ENCODE peak calls at places on chromosome 10, in five cellular contexts. V is stomach, J is heart left ventricle, R is kidney, G is psoas muscle. N is an unnamed sample. For H3K4me1, the result is how much of the 10 kb centered on the place peaks cover.

GRCh38 chr10:115956225-115957009 is 316.6 kb downstream of the GFRA1 start:
- DNase-seq in G (no peak), J (no peak), R (no peak), V (no peak), N (no peak)

GRCh38 chr10:30434273-30435067 is 486 bp downstream of the MAP3K8 start:
- DNase-seq in J (peak), G (peak), V (peak), R (peak), N (peak)

GRCh38 chr10:73159038-73159648 is 8.7 kb downstream of the ECD start:
- DNase-seq in J (peak), V (peak), G (peak), R (no peak), N (no peak)

GRCh38 chr10:70448236-70448635 is 6.8 kb upstream of the NODAL start:
- DNase-seq in J (no peak), G (peak), R (peak), V (no peak), N (no peak)

GRCh38 chr10:88256013-88256680 is 327.0 kb downstream of the RNLS start:
- DNase-seq in J (peak), R (peak), G (peak), V (no peak), N (no peak)

GRCh38 chr10:34299105-34299611 is 515.9 kb downstream of the PARD3 start:
- DNase-seq in G (no peak), R (no peak), V (no peak), J (no peak), N (no peak)

GRCh38 chr10:87634311-87634710 is 25.4 kb upstream of the PAPSS2 start:
- DNase-seq in V (no peak), G (no peak), J (no peak), R (no peak), N (no peak)

GRCh38 chr10:31644931-31645633 is 283.5 kb downstream of the ARHGAP12 start:
- DNase-seq in R (no peak), G (no peak), J (no peak), V (no peak), N (no peak)

GRCh38 chr10:4246881-4247358 is 461.9 kb upstream of the KLF6 start:
- DNase-seq in G (no peak), V (no peak), R (no peak), J (no peak), N (no peak)

GRCh38 chr10:32245760-32246159 is 101.2 kb downstream of the EPC1 start:
- DNase-seq in J (no peak), V (no peak), G (no peak), R (no peak), N (no peak)

GRCh38 chr10:102245932-102246251 is 560 bp downstream of the GBF1 start:
- DNase-seq in V (no peak), G (no peak), R (no peak), J (no peak), N (no peak)

GRCh38 chr10:129742742-129743550 is 221.1 kb downstream of the EBF3 start:
- DNase-seq in V (peak), J (no peak), G (no peak), R (peak), N (peak)

GRCh38 chr10:1522237-1522636 is 215.1 kb downstream of the ADARB2 start:
- DNase-seq in R (no peak), G (peak), V (no peak), J (no peak), N (no peak)

GRCh38 chr10:11425288-11425595 is 186.2 kb downstream of the USP6NL start:
- DNase-seq in J (no peak), R (no peak), G (no peak), V (no peak), N (no peak)

GRCh38 chr10:77478248-77478963 is 159.2 kb downstream of the KCNMA1 start:
- DNase-seq in G (no peak), J (no peak), V (no peak), R (no peak), N (no peak)

GRCh38 chr10:132223611-132224342 is 37.0 kb downstream of the DPYSL4 start:
- DNase-seq in R (no peak), G (no peak), V (no peak), J (no peak), N (no peak)

GRCh38 chr10:91597397-91597881 is 35.4 kb downstream of the PPP1R3C start:
- DNase-seq in R (no peak), G (no peak), J (no peak), V (no peak), N (no peak)

GRCh38 chr10:132448248-132448731 is 51.3 kb downstream of the PWWP2B start:
- DNase-seq in V (peak), R (peak), J (no peak), G (peak), N (peak)

GRCh38 chr10:80136134-80136571 is 3.6 kb downstream of the PLAC9 start:
- DNase-seq in J (peak), R (peak), G (peak), V (peak), N (peak)

GRCh38 chr10:18542832-18543231 is 108.6 kb downstream of the NSUN6 start:
- DNase-seq in R (no peak), V (no peak), J (no peak), G (no peak), N (no peak)

GRCh38 chr10:117535045-117535751 is 7.3 kb upstream of the EMX2 start:
- DNase-seq in V (no peak), R (no peak), J (no peak), G (peak), N (no peak)

GRCh38 chr10:127374901-127375300 is 174.2 kb upstream of the NPS start:
- DNase-seq in G (no peak), R (no peak), V (no peak), J (no peak), N (no peak)

GRCh38 chr10:130179640-130180039 is 43.4 kb downstream of the GLRX3 start:
- DNase-seq in G (no peak), J (no peak), V (no peak), R (no peak), N (no peak)

GRCh38 chr10:132716691-132717490 is 69.1 kb downstream of the NKX6-2 start:
- DNase-seq in R (peak), J (peak), V (no peak), G (peak), N (peak)

GRCh38 chr10:89369142-89370105 is 8.4 kb upstream of the IFIT1B start:
- DNase-seq in G (no peak), R (no peak), V (no peak), J (no peak), N (no peak)

GRCh38 chr10:123999261-123999660 is 94.1 kb downstream of the CHST15 start:
- DNase-seq in R (no peak), V (no peak), G (no peak), J (no peak), N (no peak)

GRCh38 chr10:34742456-34742855 is 72.6 kb downstream of the PARD3 start:
- DNase-seq in V (no peak), J (no peak), R (no peak), G (no peak), N (no peak)

GRCh38 chr10:114315566-114316420 is 76.7 kb downstream of the VWA2 start:
- DNase-seq in J (no peak), V (no peak), G (no peak), R (no peak), N (peak)

GRCh38 chr10:10878944-10879343 is 138.7 kb upstream of the CELF2 start:
- DNase-seq in G (no peak), R (no peak), J (no peak), V (no peak), N (no peak)

GRCh38 chr10:37476285-37476684 is 350.9 kb downstream of the ANKRD30A start:
- DNase-seq in G (no peak), J (no peak), V (no peak), R (no peak), N (no peak)

GRCh38 chr10:86851329-86852207 is 95.1 kb downstream of the BMPR1A start:
- DNase-seq in G (peak), J (peak), V (no peak), R (no peak), N (no peak)

GRCh38 chr10:26311383-26311940 is 94.9 kb downstream of the GAD2 start:
- DNase-seq in R (no peak), V (no peak), J (no peak), G (no peak), N (no peak)
- H3K4me1 ChIP-seq in R (under half), V (under half), J (under half), G (under half), N (under half)

DNA sequence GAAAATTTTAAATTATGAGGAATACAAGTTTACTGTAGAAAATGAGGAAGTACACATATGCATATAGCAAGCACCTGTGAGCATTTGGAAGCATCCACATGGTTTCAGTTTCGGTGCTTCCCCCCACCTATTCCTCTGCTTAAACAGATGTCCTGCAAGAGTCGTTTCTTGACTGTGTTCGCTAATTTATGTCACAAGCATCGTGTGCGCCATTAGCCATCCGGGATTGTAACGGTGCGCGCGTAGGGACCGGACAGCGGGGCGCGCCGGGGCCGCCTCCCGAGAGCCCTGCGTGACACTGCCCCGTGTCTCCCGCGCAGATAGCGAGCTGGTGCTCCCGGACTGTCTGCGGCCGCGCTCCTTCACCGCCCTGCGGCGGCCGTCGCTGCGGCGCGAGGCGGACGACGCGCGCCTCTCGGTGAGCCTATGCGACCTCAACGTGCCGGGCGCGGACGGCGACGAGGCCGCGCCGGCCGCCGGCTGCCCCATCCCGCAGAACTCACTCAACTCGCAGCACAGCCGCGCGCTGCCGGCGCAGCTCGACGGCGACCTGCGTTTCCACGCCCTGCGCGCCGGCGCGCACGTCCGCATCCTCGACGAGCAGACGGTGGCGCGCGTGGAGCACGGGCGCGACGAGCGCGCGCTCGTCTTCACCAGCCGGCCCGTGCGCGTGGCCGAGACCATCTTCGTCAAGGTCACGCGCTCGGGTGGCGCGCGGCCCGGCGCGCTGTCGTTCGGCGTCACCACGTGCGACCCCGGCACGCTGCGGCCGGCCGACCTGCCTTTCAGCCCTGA is 90.9 kb downstream of the NEURL1 start:
- DNase-seq in G (peak), J (peak), R (no peak), V (no peak), N (no peak)
- H3K4me1 ChIP-seq in G (under half), J (under half), R (under half), V (under half), N (under half)

DNA sequence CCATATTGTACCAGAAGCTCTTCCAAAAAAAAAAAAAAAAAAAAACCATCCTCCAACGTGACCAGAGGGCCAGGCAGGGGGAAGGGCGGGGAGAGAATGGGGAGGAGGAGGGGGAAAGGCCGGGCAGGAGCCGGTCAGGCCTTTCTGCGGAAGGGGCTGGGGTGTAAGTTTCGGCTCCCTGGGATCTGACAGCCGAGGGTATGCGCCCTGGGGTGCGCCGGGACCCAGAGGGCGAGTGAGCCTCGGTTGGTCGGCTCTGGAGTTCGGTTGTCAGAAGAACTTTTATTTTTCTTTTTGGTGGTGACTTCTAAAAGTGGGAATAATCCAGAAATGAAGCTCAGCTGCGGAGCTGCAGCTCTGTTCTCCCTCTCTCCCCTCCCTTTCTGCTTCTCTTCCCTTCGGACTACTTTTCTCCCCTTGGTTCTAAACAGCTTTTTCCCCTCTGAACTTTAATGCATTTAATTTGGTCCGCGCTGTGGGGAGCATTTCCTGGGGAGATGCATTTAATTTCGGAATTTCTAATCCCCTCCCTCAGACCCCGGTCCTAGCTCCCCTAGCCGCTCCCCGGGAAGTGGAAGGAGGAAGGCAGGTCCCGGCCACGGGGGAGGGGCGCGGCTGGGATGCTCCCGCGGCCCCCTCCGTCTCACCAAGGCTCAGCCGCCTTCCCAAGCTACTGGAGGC is 3.9 kb upstream of the PAX2 start:
- DNase-seq in G (no peak), R (peak), V (no peak), J (no peak), N (no peak)
- H3K4me1 ChIP-seq in G (under half), R (under half), V (half or more), J (under half), N (under half)

DNA sequence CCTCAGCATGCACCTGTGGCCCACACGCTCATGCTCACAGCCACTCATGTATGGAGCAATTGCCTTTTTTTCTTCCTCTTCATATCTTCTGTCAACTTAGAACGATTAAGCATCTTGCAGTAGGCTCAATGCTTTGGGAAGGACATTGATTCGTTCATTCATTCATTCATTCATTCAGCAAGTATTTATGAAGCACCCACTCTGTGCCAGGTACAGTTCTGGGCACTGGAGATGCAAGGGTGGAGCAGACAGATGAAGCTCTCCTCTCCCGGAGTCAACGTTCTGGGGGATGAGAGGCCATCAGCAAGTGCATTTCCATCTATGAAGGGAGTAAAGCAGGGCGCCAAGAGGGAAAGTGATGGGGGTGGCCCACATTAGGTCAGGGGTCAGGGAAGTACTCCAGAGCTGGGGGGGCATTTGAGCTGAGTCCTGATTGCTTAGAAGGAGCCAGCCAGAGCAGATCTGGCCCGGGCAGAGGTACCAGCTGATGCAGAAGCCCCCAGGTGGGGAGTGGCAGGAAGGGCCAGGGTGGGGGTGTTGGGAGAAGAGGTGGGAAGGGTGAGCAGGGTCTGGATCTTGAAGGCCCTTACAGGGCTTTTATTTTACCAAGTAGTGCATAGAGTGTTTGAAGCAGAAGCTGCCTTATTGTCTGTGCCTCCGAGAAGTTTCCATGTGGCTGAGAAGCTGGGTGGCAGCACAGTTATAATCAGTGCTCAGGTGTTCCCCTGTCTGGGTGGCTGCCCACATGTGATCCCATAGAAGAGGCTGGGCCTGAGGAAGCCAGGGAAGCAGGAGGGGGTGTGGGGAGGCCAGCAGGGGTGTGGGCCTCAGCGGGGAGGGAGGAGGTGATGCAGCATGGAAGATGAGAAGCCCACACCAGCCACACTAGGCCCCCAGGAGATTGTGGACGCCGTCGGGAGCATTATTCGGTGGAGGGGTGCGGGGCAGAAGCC is 36.2 kb downstream of the CHST3 start:
- DNase-seq in V (peak), R (no peak), G (no peak), J (no peak), N (no peak)
- H3K4me1 ChIP-seq in V (half or more), R (under half), G (half or more), J (half or more), N (under half)

N was measured in upper lobe of right lung.